ENCODE peak calls at places on chromosomes 4 and X, in four cellular contexts. R is HCT116, D is WERI-Rb-1, U is thyroid gland. I is an unnamed sample.

GRCh38 chrX:30791296-30792278 is 97.5 kb downstream of the TAB3 start:
- DNase-seq in R (no peak), D (no peak), U (no peak), I (no peak)

GRCh38 chr4:28073860-28074555 is 1213.4 kb downstream of the STIM2 start:
- DNase-seq in R (peak; percentile 59), D (no peak), U (no peak), I (no peak)

GRCh38 chrX:45714864-45715263 is 514.2 kb upstream of the DIPK2B start:
- DNase-seq in R (peak; percentile 82), D (no peak), U (peak; percentile 20), I (no peak)

GRCh38 chr4:152936446-152937279 is 540 bp downstream of the FHDC1 start:
- DNase-seq in R (no peak), D (peak; percentile 62), U (peak; percentile 52), I (no peak)

GRCh38 chr4:104989363-104989762 is 157.3 kb upstream of the TET2 start:
- DNase-seq in R (no peak), D (no peak), U (no peak), I (no peak)

GRCh38 chr4:71241467-71242401 is 97.1 kb upstream of the SLC4A4 start:
- DNase-seq in R (no peak), D (no peak), U (peak; percentile 69), I (no peak)

GRCh38 chr4:18322111-18322510 is 300.6 kb upstream of the LCORL start:
- DNase-seq in R (no peak), D (peak; percentile 14), U (no peak), I (no peak)

GRCh38 chr4:15232725-15233597 is 194.9 kb upstream of the C1QTNF7 start:
- DNase-seq in R (no peak), D (peak; percentile 59), U (no peak), I (no peak)

GRCh38 chrX:66007851-66008250 is 32.0 kb downstream of the VSIG4 start:
- DNase-seq in R (no peak), D (no peak), U (no peak), I (no peak)

GRCh38 chr4:7928711-7929505 is 10.8 kb downstream of the AFAP1 start:
- DNase-seq in R (peak; percentile 2), D (peak; percentile 73), U (peak; percentile 31), I (no peak)
- H3K27ac ChIP-seq in R (peak overlapping the region; percentile 1), D (no peak overlapping the region), U (peak overlapping the region; percentile 48), I (no peak overlapping the region)

GRCh38 chrX:49947778-49948177 is 25.4 kb downstream of the CLCN5 start:
- DNase-seq in R (no peak), D (no peak), U (no peak), I (no peak)
- H3K27ac ChIP-seq in R (no peak overlapping the region), D (no peak overlapping the region), U (no peak overlapping the region), I (no peak overlapping the region)

DNA sequence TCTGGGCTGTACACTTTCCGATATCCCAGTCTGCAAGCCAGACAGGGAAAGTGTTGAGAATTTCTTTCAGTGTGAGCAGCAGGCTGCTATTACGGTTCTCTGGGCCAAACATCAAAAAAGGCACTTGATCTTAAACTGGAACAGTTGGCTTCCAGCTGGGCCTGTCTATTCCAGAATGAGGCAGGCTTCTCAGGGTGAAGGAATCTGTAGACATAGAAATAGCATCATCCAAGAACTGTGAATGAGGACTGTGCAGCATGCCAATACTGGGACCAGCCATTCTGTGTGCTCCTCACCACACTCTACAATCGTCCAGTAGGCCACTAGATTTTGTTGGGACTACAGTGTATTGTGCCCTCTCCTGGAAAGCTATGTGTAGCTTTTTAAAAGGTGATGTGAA is 31.1 kb downstream of the ART3 start:
- DNase-seq in R (no peak), D (no peak), U (no peak), I (no peak)
- H3K27ac ChIP-seq in R (no peak overlapping the region), D (no peak overlapping the region), U (no peak overlapping the region), I (no peak overlapping the region)

GRCh38 chrX:69317721-69318120 is 152.5 kb upstream of the PJA1 start:
- DNase-seq in R (no peak), D (no peak), U (no peak), I (no peak)

GRCh38 chrX:69312141-69312670 is 147.0 kb upstream of the PJA1 start:
- DNase-seq in R (no peak), D (no peak), U (peak; percentile 41), I (no peak)

GRCh38 chrX:69313622-69314290 is 148.5 kb upstream of the PJA1 start:
- DNase-seq in R (no peak), D (no peak), U (no peak), I (no peak)

GRCh38 chrX:69318651-69319305 is 153.5 kb upstream of the PJA1 start:
- DNase-seq in R (no peak), D (no peak), U (no peak), I (no peak)

DNA sequence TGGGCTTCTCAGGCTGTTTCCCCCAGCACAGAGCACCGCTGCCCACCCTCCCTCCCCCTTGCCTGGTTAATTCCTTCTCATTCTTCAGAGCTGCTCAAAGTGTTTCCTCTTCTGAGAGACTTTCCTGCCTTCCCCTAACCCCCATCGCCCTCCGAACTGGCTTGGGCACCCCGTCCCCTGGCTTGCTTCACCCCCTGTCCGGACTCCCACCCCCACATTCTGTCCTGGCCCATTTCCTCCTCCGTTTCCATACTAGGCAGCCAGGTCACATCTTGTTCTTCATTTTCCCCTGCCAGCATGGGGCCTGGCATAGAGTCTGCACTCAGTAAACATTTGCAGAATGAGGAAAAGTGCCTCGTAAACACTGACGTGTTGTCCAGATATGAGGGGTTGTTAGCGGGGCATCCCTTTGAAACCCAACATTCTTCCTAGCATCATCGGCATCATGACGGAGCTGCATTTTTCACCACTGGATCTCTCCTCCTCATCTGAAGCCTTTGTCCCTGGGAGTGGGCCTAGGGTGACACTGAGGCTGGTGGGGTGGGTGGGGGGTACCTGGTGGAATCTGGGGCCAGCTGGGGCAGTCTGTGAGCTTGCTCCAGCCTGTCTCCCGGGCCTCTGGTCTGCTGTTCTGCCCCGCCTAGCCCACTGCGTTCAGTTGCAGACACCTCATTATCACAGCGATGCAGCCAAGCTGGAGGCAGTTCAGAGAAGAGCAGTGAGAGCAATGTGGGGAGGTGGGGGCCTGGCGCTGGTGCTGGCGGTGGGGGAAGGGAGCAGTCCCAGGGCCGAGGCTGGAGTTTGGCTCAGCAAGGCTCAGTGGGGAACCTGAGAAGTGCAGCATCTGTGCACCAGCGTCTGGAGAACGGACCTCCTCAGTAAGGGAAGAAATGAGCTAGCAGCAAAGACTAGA is 149.4 kb upstream of the PJA1 start:
- DNase-seq in R (no peak), D (peak; percentile 18), U (no peak), I (peak; percentile 45)
- H3K27ac ChIP-seq in R (no peak overlapping the region), D (no peak overlapping the region), U (no peak overlapping the region), I (no peak overlapping the region)